ENCODE peak calls at places on chromosomes 4 and X, in five cellular contexts. Z, E, O, N and F are unnamed samples.

GRCh38 chr4:77695769-77696168 is 90.1 kb downstream of the CXCL13 start:
- DNase-seq in Z (no peak), E (no peak), O (no peak), N (no peak), F (peak; percentile 59)

GRCh38 chr4:99894998-99895397 is 771 bp upstream of the LAMTOR3 start:
- DNase-seq in Z (no peak), E (no peak), O (no peak), N (no peak), F (no peak)

GRCh38 chrX:989959-990510 is 222.4 kb downstream of the CRLF2 start:
- DNase-seq in Z (no peak), E (peak; percentile 76), O (no peak), N (no peak), F (no peak)

GRCh38 chrX:44873415-44874270 is 655 bp downstream of the KDM6A start:
- DNase-seq in Z (peak; percentile 50), E (peak; percentile 62), O (peak; percentile 68), N (peak; percentile 58), F (peak; percentile 43)

GRCh38 chr4:97531351-97531750 is 611.9 kb downstream of the STPG2 start:
- DNase-seq in Z (no peak), E (no peak), O (no peak), N (no peak), F (no peak)

GRCh38 chr4:1260418-1261106 is 11.6 kb upstream of the CTBP1 start:
- DNase-seq in Z (no peak), E (no peak), O (no peak), N (no peak), F (no peak)

GRCh38 chr4:122777846-122778501 is 45.5 kb downstream of the BBS12 start:
- DNase-seq in Z (no peak), E (no peak), O (no peak), N (no peak), F (no peak)

GRCh38 chr4:89715611-89716010 is 121.3 kb downstream of the SNCA start:
- DNase-seq in Z (no peak), E (no peak), O (no peak), N (no peak), F (no peak)

GRCh38 chr4:123055943-123056342 is 133.5 kb upstream of the NUDT6 start:
- DNase-seq in Z (no peak), E (no peak), O (no peak), N (no peak), F (no peak)

GRCh38 chrX:40012039-40012799 is 85.5 kb downstream of the BCOR start:
- DNase-seq in Z (peak; percentile 51), E (peak; percentile 47), O (no peak), N (no peak), F (no peak)

GRCh38 chrX:143757887-143758286 is 37.3 kb upstream of the SPANXN2 start:
- DNase-seq in Z (no peak), E (no peak), O (no peak), N (no peak), F (no peak)

GRCh38 chrX:143757375-143757774 is 36.8 kb upstream of the SPANXN2 start:
- DNase-seq in Z (no peak), E (no peak), O (no peak), N (peak; percentile 33), F (no peak)

DNA sequence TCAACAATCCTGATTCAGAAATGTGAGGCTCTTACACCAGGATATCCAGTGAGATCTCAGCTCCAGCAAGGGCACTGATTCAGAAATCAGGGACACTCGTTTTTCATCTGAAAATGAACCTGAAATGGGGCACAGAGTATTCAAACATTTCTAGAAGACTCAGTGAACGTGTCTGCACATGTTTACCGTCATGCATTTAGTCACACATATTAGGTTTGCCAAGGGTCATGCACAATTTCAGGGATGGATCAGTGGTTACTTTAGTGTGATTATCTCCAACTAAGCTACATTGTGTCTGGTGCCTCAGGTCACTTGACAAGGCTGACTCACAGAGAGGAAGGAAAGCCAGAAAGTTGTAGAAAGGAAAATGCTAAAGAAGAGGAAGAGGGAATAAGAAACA is 33.6 kb upstream of the SPANXN2 start:
- DNase-seq in Z (no peak), E (no peak), O (no peak), N (no peak), F (no peak)
- H3K9me3 ChIP-seq in Z (no peaks in the 10 kb centered on the region), E (no peaks in the 10 kb centered on the region), O (no peaks in the 10 kb centered on the region), N (no peaks in the 10 kb centered on the region), F (no peaks in the 10 kb centered on the region)

GRCh38 chr4:139389102-139389501 is 64.8 kb upstream of the RAB33B start:
- DNase-seq in Z (no peak), E (no peak), O (no peak), N (no peak), F (no peak)

GRCh38 chr4:139391731-139392130 is 62.2 kb upstream of the RAB33B start:
- DNase-seq in Z (no peak), E (no peak), O (no peak), N (no peak), F (no peak)

GRCh38 chr4:139386421-139386820 is 67.5 kb upstream of the RAB33B start:
- DNase-seq in Z (no peak), E (no peak), O (no peak), N (no peak), F (no peak)
- H3K36me3 ChIP-seq in Z (no peaks in the 10 kb centered on the region), E (no peaks in the 10 kb centered on the region), O (peaks cover 61% of the 10 kb centered on the region), N (peaks cover 29% of the 10 kb centered on the region), F (peaks cover 64% of the 10 kb centered on the region)

DNA sequence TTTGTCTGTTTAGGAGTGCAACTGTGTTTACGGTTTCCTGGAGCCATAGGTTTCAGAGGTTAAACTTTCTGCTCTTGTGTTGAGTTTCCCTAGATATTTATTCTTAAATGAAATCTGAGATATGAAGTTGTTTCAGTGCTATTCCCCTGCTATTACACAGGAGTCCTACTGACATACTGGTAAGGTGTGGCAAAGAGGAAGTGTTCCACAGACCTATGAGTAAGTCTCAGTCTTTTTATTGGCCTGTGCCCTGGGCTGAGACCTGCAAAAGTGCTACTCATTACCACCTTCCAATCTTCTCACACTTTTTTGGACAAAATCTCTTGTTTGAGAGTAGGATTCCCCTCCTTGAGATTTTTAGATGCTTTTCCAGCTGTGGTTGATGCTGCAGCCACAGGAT is 35.6 kb upstream of the MAGEA8 start:
- DNase-seq in Z (no peak), E (no peak), O (no peak), N (no peak), F (no peak)
- H3K9me3 ChIP-seq in Z (no peaks in the 10 kb centered on the region), E (no peaks in the 10 kb centered on the region), O (no peaks in the 10 kb centered on the region), N (no peaks in the 10 kb centered on the region), F (no peaks in the 10 kb centered on the region)

GRCh38 chr4:4961936-4962335 is 57.3 kb downstream of the CYTL1 start:
- DNase-seq in Z (no peak), E (no peak), O (no peak), N (no peak), F (no peak)

GRCh38 chr4:4968161-4968757 is 51.0 kb downstream of the CYTL1 start:
- DNase-seq in Z (no peak), E (no peak), O (no peak), N (no peak), F (no peak)

GRCh38 chr4:4960574-4960973 is 58.7 kb downstream of the CYTL1 start:
- DNase-seq in Z (no peak), E (no peak), O (no peak), N (no peak), F (no peak)

GRCh38 chr4:4962928-4963327 is 56.3 kb downstream of the CYTL1 start:
- DNase-seq in Z (no peak), E (no peak), O (no peak), N (no peak), F (no peak)
- H3K36me3 ChIP-seq in Z (no peaks in the 10 kb centered on the region), E (no peaks in the 10 kb centered on the region), O (no peaks in the 10 kb centered on the region), N (no peaks in the 10 kb centered on the region), F (no peaks in the 10 kb centered on the region)

GRCh38 chr4:106079616-106080015 is 184.3 kb downstream of the NPNT start:
- DNase-seq in Z (no peak), E (no peak), O (no peak), N (no peak), F (no peak)
- H3K9me3 ChIP-seq in Z (peaks cover 20% of the 10 kb centered on the region), E (no peaks in the 10 kb centered on the region), O (peaks cover 31% of the 10 kb centered on the region), N (no peaks in the 10 kb centered on the region), F (peaks cover 10% of the 10 kb centered on the region)

DNA sequence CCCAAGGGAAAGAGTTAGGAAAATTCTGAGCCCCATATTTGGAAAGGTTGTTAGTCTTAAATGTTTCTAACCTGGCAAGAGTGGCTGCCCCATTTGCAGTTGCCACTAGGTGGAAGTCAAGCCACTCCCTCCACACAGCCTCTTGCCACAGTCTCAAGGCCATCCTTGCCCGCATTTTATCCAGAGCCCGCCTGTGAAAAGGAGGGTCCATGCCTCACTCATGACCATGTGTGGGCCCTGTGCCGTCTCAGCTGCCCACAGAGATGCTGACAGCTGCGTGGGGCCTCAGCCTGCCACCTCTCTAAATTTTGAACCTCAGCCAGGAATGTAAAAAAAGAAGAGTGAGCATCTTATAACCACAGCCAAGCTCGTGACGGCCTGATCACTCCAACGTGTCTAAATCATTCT is 201.5 kb upstream of the FAM241A start:
- DNase-seq in Z (no peak), E (peak; percentile 53), O (peak; percentile 46), N (peak; percentile 73), F (no peak)
- H3K36me3 ChIP-seq in Z (no peaks in the 10 kb centered on the region), E (no peaks in the 10 kb centered on the region), O (no peaks in the 10 kb centered on the region), N (no peaks in the 10 kb centered on the region), F (no peaks in the 10 kb centered on the region)

GRCh38 chr4:169941141-169941540 is 85.1 kb downstream of the MFAP3L start:
- DNase-seq in Z (no peak), E (no peak), O (no peak), N (no peak), F (no peak)
- H3K9me3 ChIP-seq in Z (no peaks in the 10 kb centered on the region), E (no peaks in the 10 kb centered on the region), O (no peaks in the 10 kb centered on the region), N (no peaks in the 10 kb centered on the region), F (no peaks in the 10 kb centered on the region)

DNA sequence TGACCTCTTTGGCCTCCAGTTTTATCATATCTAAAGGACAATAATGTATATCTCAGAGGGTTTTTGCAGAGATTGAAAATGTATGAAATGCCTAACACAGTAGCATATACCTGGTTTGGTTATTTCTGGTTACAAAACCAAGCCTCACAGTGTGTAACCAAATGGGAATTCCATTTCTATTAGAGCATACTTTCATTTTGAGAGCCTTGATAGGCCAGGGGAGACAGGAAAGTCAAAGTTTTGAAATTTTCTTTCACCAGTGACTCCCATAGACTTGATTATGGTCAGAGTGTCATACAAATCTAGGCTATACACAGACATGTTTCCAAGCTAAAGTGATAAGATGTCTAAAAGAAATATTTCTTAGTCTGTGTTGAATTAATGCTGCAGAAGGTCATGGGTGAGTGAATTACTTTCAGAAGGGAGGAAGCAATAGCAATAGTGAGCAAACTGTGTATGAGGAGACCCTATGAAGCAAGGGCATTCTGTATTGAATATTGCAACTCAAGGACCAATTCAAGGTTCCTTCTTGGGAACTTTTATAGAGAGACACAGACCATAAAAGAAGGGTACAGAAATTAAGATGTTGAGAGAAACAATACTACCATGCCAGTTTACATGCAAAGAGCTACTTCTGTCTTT is 151.1 kb downstream of the PDE5A start:
- DNase-seq in Z (no peak), E (no peak), O (no peak), N (no peak), F (no peak)
- H3K36me3 ChIP-seq in Z (no peaks in the 10 kb centered on the region), E (no peaks in the 10 kb centered on the region), O (peaks cover 61% of the 10 kb centered on the region), N (peaks cover 49% of the 10 kb centered on the region), F (peaks cover 13% of the 10 kb centered on the region)